ENCODE peak calls at places on chromosomes 1 and 21, in seven cellular contexts. W, V, I, T, C, X and H are unnamed samples.

GRCh38 chr1:165896277-165896676 is 68.9 kb downstream of the UCK2 start:
- DNase-seq in W (no peak), V (no peak), I (no peak), T (no peak), C (peak; percentile 91), X (peak; percentile 85), H (no peak)

GRCh38 chr1:211349730-211350129 is 23.1 kb downstream of the TRAF5 start:
- DNase-seq in W (no peak), V (no peak), I (no peak), T (no peak), C (no peak), X (no peak), H (no peak)

GRCh38 chr1:200081151-200081981 is 53.9 kb downstream of the NR5A2 start:
- DNase-seq in W (no peak), V (no peak), I (no peak), T (no peak), C (no peak), X (peak; percentile 21), H (no peak)

GRCh38 chr1:151494741-151495281 is 16.4 kb upstream of the CGN start:
- DNase-seq in W (no peak), V (no peak), I (no peak), T (no peak), C (peak; percentile 91), X (peak; percentile 72), H (peak; percentile 52)

GRCh38 chr1:46594068-46594467 is 10.0 kb downstream of the MKNK1 start:
- DNase-seq in W (no peak), V (no peak), I (no peak), T (no peak), C (no peak), X (no peak), H (no peak)

GRCh38 chr21:46428286-46428685 is 30.4 kb upstream of the DIP2A start:
- DNase-seq in W (no peak), V (peak; percentile 38), I (no peak), T (peak; percentile 53), C (no peak), X (no peak), H (no peak)

GRCh38 chr1:110050602-110051261 is 16.3 kb downstream of the STRIP1 start:
- DNase-seq in W (no peak), V (no peak), I (no peak), T (peak; percentile 44), C (no peak), X (peak; percentile 63), H (no peak)

GRCh38 chr1:162680419-162681126 is 48.3 kb downstream of the DDR2 start:
- DNase-seq in W (no peak), V (no peak), I (no peak), T (no peak), C (peak; percentile 71), X (peak; percentile 43), H (no peak)

GRCh38 chr1:184078564-184079107 is 27.1 kb downstream of the TSEN15 start:
- DNase-seq in W (no peak), V (no peak), I (no peak), T (no peak), C (no peak), X (no peak), H (no peak)

GRCh38 chr1:3668585-3669300 is 16.4 kb downstream of the TP73 start:
- DNase-seq in W (no peak), V (peak; percentile 95), I (no peak), T (peak; percentile 90), C (peak; percentile 28), X (no peak), H (no peak)

GRCh38 chr1:14894811-14895524 is 258.6 kb upstream of the TMEM51 start:
- DNase-seq in W (no peak), V (no peak), I (no peak), T (peak; percentile 90), C (peak; percentile 49), X (no peak), H (no peak)

GRCh38 chr1:225962440-225962975 is 21.5 kb upstream of the LEFTY2 start:
- DNase-seq in W (no peak), V (peak; percentile 67), I (peak; percentile 48), T (no peak), C (no peak), X (no peak), H (no peak)

GRCh38 chr1:14835725-14836124 is 237.2 kb downstream of the KAZN start:
- DNase-seq in W (no peak), V (no peak), I (no peak), T (peak; percentile 48), C (no peak), X (peak; percentile 21), H (no peak)

GRCh38 chr1:84721152-84721551 is 30.9 kb upstream of the SSX2IP start:
- DNase-seq in W (peak; percentile 49), V (no peak), I (no peak), T (no peak), C (peak; percentile 70), X (peak; percentile 83), H (no peak)

GRCh38 chr1:68904472-68904871 is 407.6 kb upstream of the DEPDC1 start:
- DNase-seq in W (no peak), V (no peak), I (no peak), T (no peak), C (no peak), X (peak; percentile 28), H (no peak)

GRCh38 chr1:51906306-51907078 is 28.0 kb upstream of the NRDC start:
- DNase-seq in W (no peak), V (no peak), I (no peak), T (no peak), C (peak; percentile 91), X (peak; percentile 71), H (no peak)

GRCh38 chr1:46183119-46183842 is 7.0 kb upstream of the P3R3URF start:
- DNase-seq in W (peak; percentile 97), V (peak; percentile 70), I (no peak), T (peak; percentile 58), C (peak; percentile 98), X (peak; percentile 91), H (peak; percentile 96)

GRCh38 chr1:193183019-193183643 is 3.3 kb downstream of the B3GALT2 start:
- DNase-seq in W (no peak), V (no peak), I (no peak), T (no peak), C (peak; percentile 58), X (peak; percentile 77), H (no peak)

GRCh38 chr1:13754510-13755103 is 54.6 kb downstream of the PRDM2 start:
- DNase-seq in W (no peak), V (no peak), I (no peak), T (no peak), C (peak; percentile 31), X (peak; percentile 20), H (no peak)

GRCh38 chr1:3132685-3133084 is 63.7 kb downstream of the PRDM16 start:
- DNase-seq in W (no peak), V (no peak), I (no peak), T (no peak), C (no peak), X (peak; percentile 39), H (no peak)

GRCh38 chr1:180186831-180187230 is 32.2 kb downstream of the QSOX1 start:
- DNase-seq in W (no peak), V (no peak), I (no peak), T (peak; percentile 65), C (peak; percentile 35), X (no peak), H (no peak)

GRCh38 chr1:40344597-40344996 is 27.5 kb upstream of the COL9A2 start:
- DNase-seq in W (no peak), V (peak; percentile 76), I (no peak), T (no peak), C (peak; percentile 51), X (peak; percentile 65), H (no peak)

GRCh38 chr1:228944991-228945390 is 209.7 kb downstream of the RHOU start:
- DNase-seq in W (no peak), V (no peak), I (no peak), T (no peak), C (no peak), X (peak; percentile 53), H (no peak)